ENCODE peak calls at places on chromosomes 5 and 9, in four cellular contexts. One of them, this sample, is unnamed.

GRCh38 chr5:83035373-83036170 is 41.6 kb downstream of the TMEM167A start:
- DNase-seq in ascending aorta: no peak
- DNase-seq in ovary: no peak
- DNase-seq in A673: peak
- DNase-seq in this sample: no peak

GRCh38 chr5:170252710-170253350 is 20.0 kb downstream of the C5orf58 start:
- DNase-seq in ascending aorta: no peak
- DNase-seq in ovary: no peak
- DNase-seq in A673: no peak
- DNase-seq in this sample: no peak

GRCh38 chr9:82961504-82962125 is 101.3 kb downstream of the RASEF start:
- DNase-seq in ascending aorta: no peak
- DNase-seq in ovary: peak
- DNase-seq in A673: peak
- DNase-seq in this sample: peak

GRCh38 chr5:160271396-160271795 is 41.0 kb downstream of the CCNJL start:
- DNase-seq in ascending aorta: no peak
- DNase-seq in ovary: no peak
- DNase-seq in A673: peak
- DNase-seq in this sample: no peak

GRCh38 chr9:131011274-131012022 is 2.5 kb downstream of the LAMC3 start:
- DNase-seq in ascending aorta: no peak
- DNase-seq in ovary: no peak
- DNase-seq in A673: no peak
- DNase-seq in this sample: no peak

GRCh38 chr5:135141303-135142268 is 107.6 kb upstream of the PITX1 start:
- DNase-seq in ascending aorta: no peak
- DNase-seq in ovary: no peak
- DNase-seq in A673: no peak
- DNase-seq in this sample: no peak

GRCh38 chr5:107154598-107154997 is 516.1 kb downstream of the EFNA5 start:
- DNase-seq in ascending aorta: no peak
- DNase-seq in ovary: no peak
- DNase-seq in A673: no peak
- DNase-seq in this sample: no peak

GRCh38 chr5:152329896-152330295 is 75.2 kb downstream of the NMUR2 start:
- DNase-seq in ascending aorta: no peak
- DNase-seq in ovary: no peak
- DNase-seq in A673: no peak
- DNase-seq in this sample: no peak

DNA sequence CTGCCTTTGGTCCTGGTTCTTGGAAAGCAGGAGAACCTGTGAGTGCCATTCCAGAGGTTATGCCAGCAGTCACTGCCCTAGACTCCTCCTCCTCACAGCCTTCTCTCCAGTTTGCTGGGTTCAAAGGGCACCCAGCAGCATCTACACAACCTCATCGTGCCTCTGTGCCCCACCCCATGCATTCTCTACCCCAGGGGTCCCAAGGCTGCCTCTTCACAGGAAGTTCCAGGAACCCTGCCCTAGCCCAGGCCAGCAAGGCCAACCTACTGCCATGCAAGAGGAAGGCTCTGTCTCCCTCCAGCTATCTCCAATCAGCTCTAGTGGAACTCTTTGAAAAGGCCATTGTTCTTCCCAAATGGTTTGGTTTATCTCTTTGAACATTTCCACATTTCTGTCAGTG is 21.2 kb downstream of the ENC1 start:
- DNase-seq in ascending aorta: no peak
- DNase-seq in ovary: no peak
- DNase-seq in A673: no peak
- DNase-seq in this sample: no peak
- TF ChIP-seq CTCF in ascending aorta: no peak
- TF ChIP-seq CTCF in ovary: no peak
- TF ChIP-seq CTCF in A673: no peak
- TF ChIP-seq CTCF in this sample: no peak

DNA sequence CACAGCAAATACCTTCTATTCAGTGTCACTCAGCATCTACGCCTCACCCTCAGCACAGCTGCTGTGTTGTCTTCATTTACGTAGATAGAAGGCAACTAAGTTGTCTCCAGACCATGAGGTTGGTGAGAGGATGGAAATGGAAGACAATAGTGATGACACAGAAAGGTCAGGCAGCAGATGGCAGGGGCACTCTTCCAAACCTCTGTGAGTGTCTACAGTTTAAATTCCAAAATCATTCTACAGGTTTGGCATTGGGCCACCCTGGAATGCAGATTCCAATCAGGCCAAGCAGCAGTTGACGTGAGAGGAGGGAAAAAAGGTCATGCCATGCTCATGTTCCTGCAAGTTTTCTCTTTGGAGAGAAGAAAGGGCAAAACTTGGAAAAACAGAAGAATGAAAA is 68.7 kb upstream of the ADAMTSL1 start:
- DNase-seq in ascending aorta: no peak
- DNase-seq in ovary: no peak
- DNase-seq in A673: no peak
- DNase-seq in this sample: no peak
- TF ChIP-seq CTCF in ascending aorta: no peak
- TF ChIP-seq CTCF in ovary: no peak
- TF ChIP-seq CTCF in A673: no peak
- TF ChIP-seq CTCF in this sample: no peak

DNA sequence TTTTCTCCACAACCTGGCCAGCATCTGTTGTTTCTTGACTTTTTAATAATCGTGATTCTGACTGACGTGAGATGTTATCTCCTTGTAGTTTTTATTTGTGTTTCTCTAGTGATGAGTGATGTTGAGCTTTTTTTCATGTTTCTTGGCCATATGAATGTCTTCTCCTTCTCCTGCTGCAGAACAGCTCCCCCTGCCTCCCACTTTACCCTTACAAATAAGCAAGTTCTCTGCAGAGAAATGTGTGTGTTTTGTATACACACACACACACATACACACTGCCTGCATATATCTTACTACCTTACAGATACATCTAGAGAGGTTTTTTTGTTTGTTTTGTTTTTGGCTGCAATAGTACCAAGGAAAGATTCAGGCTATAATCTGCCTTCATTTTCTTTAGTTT is 88.7 kb upstream of the PHF24 start:
- DNase-seq in ascending aorta: no peak
- DNase-seq in ovary: no peak
- DNase-seq in A673: peak
- DNase-seq in this sample: no peak
- TF ChIP-seq CTCF in ascending aorta: no peak
- TF ChIP-seq CTCF in ovary: no peak
- TF ChIP-seq CTCF in A673: peak
- TF ChIP-seq CTCF in this sample: peak

GRCh38 chr9:2122299-2122698 is 107.2 kb downstream of the SMARCA2 start:
- DNase-seq in ascending aorta: no peak
- DNase-seq in ovary: no peak
- DNase-seq in A673: no peak
- DNase-seq in this sample: no peak

GRCh38 chr9:2117527-2117926 is 102.4 kb downstream of the SMARCA2 start:
- DNase-seq in ascending aorta: no peak
- DNase-seq in ovary: no peak
- DNase-seq in A673: no peak
- DNase-seq in this sample: no peak

GRCh38 chr9:2125909-2126308 is 110.8 kb downstream of the SMARCA2 start:
- DNase-seq in ascending aorta: no peak
- DNase-seq in ovary: no peak
- DNase-seq in A673: no peak
- DNase-seq in this sample: peak

GRCh38 chr9:2119490-2120046 is 104.4 kb downstream of the SMARCA2 start:
- DNase-seq in ascending aorta: no peak
- DNase-seq in ovary: no peak
- DNase-seq in A673: no peak
- DNase-seq in this sample: no peak

DNA sequence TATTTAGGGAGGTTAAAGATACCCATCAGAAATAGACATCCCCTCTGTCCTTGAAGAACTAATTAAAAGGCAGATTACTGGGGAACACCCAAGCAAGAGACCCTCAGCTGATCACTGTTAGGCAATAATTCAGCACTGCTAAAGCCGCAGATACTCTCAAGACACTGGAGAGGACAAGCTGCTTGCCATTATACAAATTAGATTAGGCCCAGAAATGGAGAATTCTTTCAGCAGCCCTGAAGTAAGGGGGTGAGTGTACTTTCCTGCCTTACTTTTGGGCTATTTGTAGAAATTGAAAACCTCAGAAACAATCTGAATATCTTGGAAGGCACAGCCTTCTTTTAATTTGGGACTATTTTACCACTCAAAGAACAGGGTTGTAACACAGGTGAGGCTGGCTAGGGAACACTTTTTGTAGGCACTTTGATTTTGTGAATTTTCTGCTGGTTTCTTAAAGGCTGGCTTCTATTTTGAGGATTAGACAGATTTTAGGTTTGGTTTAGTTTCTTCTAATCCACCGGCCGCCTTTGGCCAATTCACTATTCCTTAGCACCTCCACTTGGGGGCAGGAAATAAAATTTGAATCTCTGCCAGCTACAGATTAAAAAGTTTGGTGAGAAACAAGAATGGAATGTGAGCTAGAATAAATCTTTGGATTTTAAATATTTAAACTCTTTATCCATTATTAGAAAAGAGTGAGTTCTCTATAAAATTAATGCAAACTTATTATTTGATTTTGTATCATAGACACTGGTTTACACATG is 106.0 kb downstream of the SMARCA2 start:
- DNase-seq in ascending aorta: no peak
- DNase-seq in ovary: no peak
- DNase-seq in A673: peak
- DNase-seq in this sample: no peak
- TF ChIP-seq CTCF in ascending aorta: no peak
- TF ChIP-seq CTCF in ovary: peak
- TF ChIP-seq CTCF in A673: peak
- TF ChIP-seq CTCF in this sample: no peak

GRCh38 chr5:31273631-31274378 is 80.3 kb downstream of the CDH6 start:
- DNase-seq in ascending aorta: no peak
- DNase-seq in ovary: no peak
- DNase-seq in A673: no peak
- DNase-seq in this sample: peak

GRCh38 chr5:31273161-31273560 is 79.7 kb downstream of the CDH6 start:
- DNase-seq in ascending aorta: no peak
- DNase-seq in ovary: no peak
- DNase-seq in A673: no peak
- DNase-seq in this sample: no peak

GRCh38 chr5:31271567-31271966 is 78.1 kb downstream of the CDH6 start:
- DNase-seq in ascending aorta: no peak
- DNase-seq in ovary: no peak
- DNase-seq in A673: no peak
- DNase-seq in this sample: no peak

GRCh38 chr5:31269259-31269658 is 75.8 kb downstream of the CDH6 start:
- DNase-seq in ascending aorta: no peak
- DNase-seq in ovary: no peak
- DNase-seq in A673: no peak
- DNase-seq in this sample: no peak

GRCh38 chr5:31270396-31270795 is 76.9 kb downstream of the CDH6 start:
- DNase-seq in ascending aorta: no peak
- DNase-seq in ovary: no peak
- DNase-seq in A673: peak
- DNase-seq in this sample: no peak
- TF ChIP-seq CTCF in ascending aorta: peak
- TF ChIP-seq CTCF in ovary: no peak
- TF ChIP-seq CTCF in A673: peak
- TF ChIP-seq CTCF in this sample: peak

GRCh38 chr5:124060413-124061095 is 548.6 kb downstream of the CSNK1G3 start:
- DNase-seq in ascending aorta: no peak
- DNase-seq in ovary: no peak
- DNase-seq in A673: no peak
- DNase-seq in this sample: no peak

GRCh38 chr5:124064956-124065355 is 553.0 kb downstream of the CSNK1G3 start:
- DNase-seq in ascending aorta: no peak
- DNase-seq in ovary: no peak
- DNase-seq in A673: no peak
- DNase-seq in this sample: no peak

GRCh38 chr5:124061663-124062062 is 549.7 kb downstream of the CSNK1G3 start:
- DNase-seq in ascending aorta: no peak
- DNase-seq in ovary: peak
- DNase-seq in A673: peak
- DNase-seq in this sample: no peak

GRCh38 chr5:124060010-124060409 is 548.0 kb downstream of the CSNK1G3 start:
- DNase-seq in ascending aorta: no peak
- DNase-seq in ovary: no peak
- DNase-seq in A673: no peak
- DNase-seq in this sample: no peak

DNA sequence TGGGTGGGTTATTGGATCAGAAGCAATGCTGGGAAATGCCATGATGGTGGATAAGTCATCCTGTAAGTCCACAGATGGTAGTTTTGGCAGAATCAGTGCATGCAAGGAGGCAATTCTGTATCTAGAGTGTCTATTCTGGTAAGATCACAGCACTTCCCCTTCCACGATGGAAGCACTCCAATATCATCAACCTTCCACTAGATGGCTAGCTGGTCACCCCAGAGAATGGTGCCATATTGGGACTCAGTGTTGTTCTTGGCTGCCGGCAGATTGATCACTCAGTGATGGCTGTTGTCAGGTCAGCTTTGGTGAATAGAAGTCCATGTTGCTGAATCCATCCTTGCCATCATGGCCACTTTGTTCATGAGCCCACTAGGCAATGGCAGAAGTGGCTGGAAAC is 553.5 kb downstream of the CSNK1G3 start:
- DNase-seq in ascending aorta: no peak
- DNase-seq in ovary: no peak
- DNase-seq in A673: no peak
- DNase-seq in this sample: no peak
- TF ChIP-seq CTCF in ascending aorta: no peak
- TF ChIP-seq CTCF in ovary: no peak
- TF ChIP-seq CTCF in A673: no peak
- TF ChIP-seq CTCF in this sample: no peak

GRCh38 chr9:121107881-121108280 is 33.1 kb downstream of the CNTRL start:
- DNase-seq in ascending aorta: no peak
- DNase-seq in ovary: no peak
- DNase-seq in A673: no peak
- DNase-seq in this sample: no peak

GRCh38 chr9:121105531-121105930 is 30.8 kb downstream of the CNTRL start:
- DNase-seq in ascending aorta: no peak
- DNase-seq in ovary: no peak
- DNase-seq in A673: no peak
- DNase-seq in this sample: no peak

GRCh38 chr9:121107041-121107440 is 32.3 kb downstream of the CNTRL start:
- DNase-seq in ascending aorta: no peak
- DNase-seq in ovary: no peak
- DNase-seq in A673: peak
- DNase-seq in this sample: no peak
- TF ChIP-seq CTCF in ascending aorta: no peak
- TF ChIP-seq CTCF in ovary: no peak
- TF ChIP-seq CTCF in A673: no peak
- TF ChIP-seq CTCF in this sample: no peak

GRCh38 chr9:134427153-134427782 is 101.0 kb downstream of the RXRA start:
- DNase-seq in ascending aorta: no peak
- DNase-seq in ovary: no peak
- DNase-seq in A673: no peak
- DNase-seq in this sample: no peak

GRCh38 chr9:134425401-134425800 is 99.1 kb downstream of the RXRA start:
- DNase-seq in ascending aorta: no peak
- DNase-seq in ovary: no peak
- DNase-seq in A673: no peak
- DNase-seq in this sample: no peak

GRCh38 chr9:134425815-134426214 is 99.6 kb downstream of the RXRA start:
- DNase-seq in ascending aorta: no peak
- DNase-seq in ovary: no peak
- DNase-seq in A673: no peak
- DNase-seq in this sample: no peak

GRCh38 chr9:134424818-134425217 is 98.6 kb downstream of the RXRA start:
- DNase-seq in ascending aorta: no peak
- DNase-seq in ovary: peak
- DNase-seq in A673: no peak
- DNase-seq in this sample: no peak

GRCh38 chr9:134426436-134426835 is 100.2 kb downstream of the RXRA start:
- DNase-seq in ascending aorta: no peak
- DNase-seq in ovary: no peak
- DNase-seq in A673: no peak
- DNase-seq in this sample: no peak
- TF ChIP-seq CTCF in ascending aorta: no peak
- TF ChIP-seq CTCF in ovary: no peak
- TF ChIP-seq CTCF in A673: no peak
- TF ChIP-seq CTCF in this sample: no peak

This sample was measured in GM10248.